ENCODE peak calls at places on chromosomes 2 and 18, in four cellular contexts. P, G, F and C are unnamed samples.
A peak's percentile ranks its signal among the peaks of the same experiment; 100 is the strongest.

GRCh38 chr2:25170888-25171287 is 2.5 kb upstream of the POMC start:
- DNase-seq in P (no peak), G (no peak), F (no peak), C (no peak)

GRCh38 chr18:25164211-25164836 is 187.6 kb downstream of the ZNF521 start:
- DNase-seq in P (no peak), G (no peak), F (no peak), C (no peak)

GRCh38 chr2:37284386-37284785 is 40.2 kb downstream of the PRKD3 start:
- DNase-seq in P (no peak), G (no peak), F (no peak), C (no peak)

GRCh38 chr18:35038881-35039491 is 2.2 kb upstream of the MAPRE2 start:
- DNase-seq in P (no peak), G (no peak), F (no peak), C (no peak)

GRCh38 chr18:13464432-13465125 is 246.0 kb downstream of the LDLRAD4 start:
- DNase-seq in P (peak; percentile 65), G (peak; percentile 70), F (no peak), C (peak; percentile 90)

GRCh38 chr2:234335676-234336228 is 161.1 kb downstream of the ARL4C start:
- DNase-seq in P (peak; percentile 39), G (peak; percentile 86), F (peak; percentile 92), C (peak; percentile 78)

GRCh38 chr2:159783559-159783958 is 14.4 kb downstream of the CD302 start:
- DNase-seq in P (no peak), G (no peak), F (no peak), C (no peak)

GRCh38 chr2:128835342-128835855 is 516.7 kb upstream of the HS6ST1 start:
- DNase-seq in P (no peak), G (no peak), F (no peak), C (no peak)

GRCh38 chr2:8605350-8606065 is 76.3 kb upstream of the ID2 start:
- DNase-seq in P (no peak), G (peak; percentile 14), F (no peak), C (no peak)

GRCh38 chr2:213219816-213220215 is 64.4 kb upstream of the SPAG16 start:
- DNase-seq in P (no peak), G (no peak), F (no peak), C (no peak)

GRCh38 chr2:85648619-85649018 is 19.4 kb downstream of the SFTPB start:
- DNase-seq in P (no peak), G (no peak), F (peak; percentile 57), C (no peak)

GRCh38 chr2:14996306-14997014 is 363.9 kb downstream of the LRATD1 start:
- DNase-seq in P (no peak), G (no peak), F (no peak), C (no peak)

GRCh38 chr18:21330122-21330701 is 88.2 kb downstream of the GREB1L start:
- DNase-seq in P (no peak), G (no peak), F (peak; percentile 59), C (no peak)

GRCh38 chr2:85133751-85134254 is 611 bp downstream of the TCF7L1 start:
- DNase-seq in P (no peak), G (peak; percentile 57), F (peak; percentile 35), C (no peak)

GRCh38 chr2:238985931-238986446 is 138.1 kb downstream of the TWIST2 start:
- DNase-seq in P (no peak), G (no peak), F (no peak), C (peak; percentile 67)

GRCh38 chr2:31335921-31336570 is 78.5 kb downstream of the XDH start:
- DNase-seq in P (no peak), G (no peak), F (no peak), C (no peak)

GRCh38 chr18:73340135-73340934 is 472.5 kb upstream of the NETO1 start:
- DNase-seq in P (no peak), G (no peak), F (no peak), C (no peak)
- TF ChIP-seq CTCF in P (no peak), G (no peak), F (no peak), C (no peak)

GRCh38 chr18:48666613-48667012 is 127.8 kb downstream of the CTIF start:
- DNase-seq in P (no peak), G (no peak), F (no peak), C (no peak)
- H3K4me3 ChIP-seq in P (no peak overlapping the region), G (no peak overlapping the region), F (no peak overlapping the region), C (no peak overlapping the region)

DNA sequence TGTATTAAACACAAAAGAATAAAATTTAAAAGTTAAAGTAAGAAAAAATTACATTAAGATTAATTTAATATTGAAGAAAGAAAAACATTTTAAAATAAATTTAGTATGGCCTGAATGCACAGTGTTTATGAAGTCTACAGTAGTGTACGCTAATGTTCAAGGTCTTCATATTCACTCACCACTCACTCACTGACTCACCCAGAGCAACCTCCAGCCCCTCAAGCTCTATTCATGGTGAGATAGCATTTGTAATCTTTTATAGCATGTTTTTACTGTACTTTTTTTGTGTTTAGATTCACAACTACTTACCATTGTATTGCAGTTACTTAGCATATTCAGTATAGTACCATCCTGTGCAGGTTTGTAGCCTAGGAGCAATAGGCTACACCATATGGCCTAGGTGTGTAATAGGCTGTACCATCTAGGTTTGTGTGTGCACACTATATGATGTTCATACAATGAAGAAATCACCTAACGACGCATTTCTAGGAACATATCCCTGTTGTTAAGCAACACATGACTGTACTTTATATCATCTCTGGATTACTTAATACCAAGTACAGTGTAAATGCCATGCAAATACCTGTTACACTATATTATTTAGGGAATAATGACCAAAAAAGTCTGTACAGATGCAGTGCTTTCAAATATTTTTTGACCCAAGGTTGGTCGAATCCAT is 144.0 kb upstream of the IL1R2 start:
- DNase-seq in P (no peak), G (no peak), F (no peak), C (no peak)
- H3K36me3 ChIP-seq in P (peaks cover 32% of the 10 kb centered on the region), G (peaks cover 70% of the 10 kb centered on the region), F (no peaks in the 10 kb centered on the region), C (peaks cover 58% of the 10 kb centered on the region)

GRCh38 chr2:222025891-222026271 is 272.9 kb downstream of the PAX3 start:
- DNase-seq in P (no peak), G (no peak), F (no peak), C (no peak)

DNA sequence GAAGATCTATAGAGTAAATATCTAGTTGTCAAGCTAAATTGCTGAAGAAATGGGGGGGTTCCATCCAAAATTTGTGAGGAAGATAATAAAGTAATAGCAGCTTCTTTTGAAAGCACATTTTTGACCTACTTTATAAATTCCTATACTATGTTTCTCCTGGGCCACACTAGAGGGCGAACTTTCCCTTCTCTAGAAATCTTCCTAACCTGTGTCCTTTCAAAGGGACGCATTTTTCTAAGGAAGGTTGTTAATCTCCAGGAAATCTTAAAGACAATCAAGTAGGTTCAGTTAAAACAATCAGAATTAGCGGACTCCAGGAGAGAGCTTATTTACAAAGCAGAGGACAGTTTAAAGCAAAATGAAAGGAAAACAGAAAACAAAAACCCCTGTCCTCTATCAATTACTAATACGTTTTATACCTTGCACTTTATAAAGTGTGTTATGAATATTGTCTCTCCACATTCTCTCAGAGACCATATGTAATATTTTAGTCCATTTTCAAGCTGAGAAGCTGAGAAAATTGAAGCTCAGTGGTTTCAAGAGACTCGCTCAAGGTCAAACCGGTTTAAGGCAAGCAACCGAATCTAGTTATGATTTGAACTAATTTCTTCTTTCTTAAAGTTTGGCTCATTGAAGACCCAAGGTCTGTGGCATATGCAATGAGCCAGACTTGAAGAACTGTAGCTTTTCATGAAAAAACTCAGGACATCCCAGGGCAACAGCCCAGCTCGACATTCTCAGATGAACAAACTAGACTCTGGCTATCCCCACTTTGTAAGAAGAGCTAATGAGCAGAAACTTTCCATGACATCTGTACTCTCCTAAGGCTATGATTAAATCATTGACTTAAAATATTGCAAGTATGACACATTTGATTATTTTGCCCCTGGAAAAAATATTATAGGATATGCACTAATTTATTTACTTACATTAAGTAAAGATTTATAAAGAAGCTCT is 273.6 kb downstream of the PAX3 start:
- DNase-seq in P (no peak), G (no peak), F (peak; percentile 17), C (no peak)
- TF ChIP-seq CTCF in P (no peak), G (peak; percentile 58), F (no peak), C (peak; percentile 51)

GRCh38 chr2:72920317-72921087 is 3.2 kb downstream of the EMX1 start:
- DNase-seq in P (no peak), G (no peak), F (peak; percentile 15), C (no peak)
- H3K4me3 ChIP-seq in P (peak overlapping the region; percentile 35), G (peak overlapping the region; percentile 39), F (peak overlapping the region; percentile 12), C (no peak overlapping the region)

GRCh38 chr2:27240406-27240805 is 22.4 kb downstream of the SLC30A3 start:
- DNase-seq in P (no peak), G (no peak), F (no peak), C (no peak)

GRCh38 chr2:27238976-27239375 is 21.8 kb downstream of the CAD start:
- DNase-seq in P (no peak), G (no peak), F (no peak), C (no peak)

GRCh38 chr2:27242614-27242951 is 20.3 kb downstream of the SLC30A3 start:
- DNase-seq in P (no peak), G (no peak), F (no peak), C (no peak)

GRCh38 chr2:27243391-27244130 is 19.3 kb downstream of the SLC30A3 start:
- DNase-seq in P (no peak), G (no peak), F (no peak), C (no peak)

GRCh38 chr2:27241761-27242613 is 20.9 kb downstream of the SLC30A3 start:
- DNase-seq in P (no peak), G (no peak), F (no peak), C (no peak)
- H3K36me3 ChIP-seq in P (peaks cover 56% of the 10 kb centered on the region), G (peaks cover 76% of the 10 kb centered on the region), F (no peaks in the 10 kb centered on the region), C (no peaks in the 10 kb centered on the region)

GRCh38 chr2:224611938-224612337 is 26.8 kb upstream of the CUL3 start:
- DNase-seq in P (no peak), G (no peak), F (no peak), C (no peak)
- TF ChIP-seq CTCF in P (no peak), G (no peak), F (no peak), C (no peak)

GRCh38 chr2:170774074-170774473 is 3.9 kb downstream of the ERICH2 start:
- DNase-seq in P (no peak), G (no peak), F (no peak), C (no peak)

GRCh38 chr2:170771049-170771937 is 1.1 kb downstream of the ERICH2 start:
- DNase-seq in P (peak; percentile 6), G (no peak), F (no peak), C (no peak)

GRCh38 chr2:170770008-170770303 is 222 bp upstream of the ERICH2 start:
- DNase-seq in P (no peak), G (no peak), F (no peak), C (no peak)

GRCh38 chr2:170770304-170771048 is at the start of gene ERICH2:
- DNase-seq in P (peak; percentile 47), G (peak; percentile 87), F (peak; percentile 81), C (peak; percentile 94)

DNA sequence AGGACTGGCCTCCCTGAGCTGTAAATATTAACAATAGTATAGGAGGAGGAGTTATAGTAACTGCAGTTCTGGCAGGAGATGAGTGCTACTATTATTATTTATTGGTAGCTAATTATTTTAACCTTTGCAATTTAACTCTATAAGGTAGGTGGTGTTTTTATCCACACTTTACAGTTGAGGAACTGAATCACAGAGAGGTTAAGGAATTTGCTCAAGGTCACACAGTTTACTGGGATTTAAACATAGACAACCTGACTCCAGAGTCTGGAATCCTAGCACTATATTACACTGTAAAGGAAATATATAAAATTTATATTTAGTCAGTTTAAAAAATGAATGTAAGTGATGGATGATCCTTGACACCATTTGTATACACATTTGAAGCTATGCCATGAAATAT is 2.1 kb downstream of the ERICH2 start:
- DNase-seq in P (no peak), G (no peak), F (no peak), C (no peak)
- H3K4me3 ChIP-seq in P (no peak overlapping the region), G (peak overlapping the region; percentile 70), F (no peak overlapping the region), C (peak overlapping the region; percentile 61)